ENCODE peak calls at places on chromosomes 12 and 14, in four cellular contexts. One of them, this sample, is unnamed.
A peak's percentile ranks its signal among the peaks of the same experiment; 100 is the strongest.

GRCh38 chr14:20112321-20112720 is 1.8 kb downstream of the OR4K17 start:
- DNase-seq in activated CD4-positive, alpha-beta T cell treated with anti-CD3 and anti-CD28 coated beads, Interleukin-2, amount 50 U/mL, for 1 hour: no peak
- DNase-seq in activated naive CD8-positive, alpha-beta T cell treated with anti-CD3 and anti-CD28 coated beads, Interleukin-2, amount 50 U/mL, for 24 hours: no peak
- DNase-seq in bronchial epithelial cell: no peak
- DNase-seq in this sample: no peak

GRCh38 chr14:34355584-34356266 is 106.3 kb downstream of the SPTSSA start:
- DNase-seq in activated CD4-positive, alpha-beta T cell treated with anti-CD3 and anti-CD28 coated beads, Interleukin-2, amount 50 U/mL, for 1 hour: no peak
- DNase-seq in activated naive CD8-positive, alpha-beta T cell treated with anti-CD3 and anti-CD28 coated beads, Interleukin-2, amount 50 U/mL, for 24 hours: no peak
- DNase-seq in bronchial epithelial cell: peak; percentile 84
- DNase-seq in this sample: peak; percentile 68

GRCh38 chr14:91158091-91158790 is 44.4 kb downstream of the DGLUCY start:
- DNase-seq in activated CD4-positive, alpha-beta T cell treated with anti-CD3 and anti-CD28 coated beads, Interleukin-2, amount 50 U/mL, for 1 hour: no peak
- DNase-seq in activated naive CD8-positive, alpha-beta T cell treated with anti-CD3 and anti-CD28 coated beads, Interleukin-2, amount 50 U/mL, for 24 hours: no peak
- DNase-seq in bronchial epithelial cell: peak; percentile 56
- DNase-seq in this sample: no peak

GRCh38 chr12:115572440-115572839 is 705.1 kb downstream of the MED13L start:
- DNase-seq in activated CD4-positive, alpha-beta T cell treated with anti-CD3 and anti-CD28 coated beads, Interleukin-2, amount 50 U/mL, for 1 hour: no peak
- DNase-seq in activated naive CD8-positive, alpha-beta T cell treated with anti-CD3 and anti-CD28 coated beads, Interleukin-2, amount 50 U/mL, for 24 hours: no peak
- DNase-seq in bronchial epithelial cell: no peak
- DNase-seq in this sample: peak; percentile 41

GRCh38 chr12:94560416-94561221 is 89.7 kb downstream of the TMCC3 start:
- DNase-seq in activated CD4-positive, alpha-beta T cell treated with anti-CD3 and anti-CD28 coated beads, Interleukin-2, amount 50 U/mL, for 1 hour: no peak
- DNase-seq in activated naive CD8-positive, alpha-beta T cell treated with anti-CD3 and anti-CD28 coated beads, Interleukin-2, amount 50 U/mL, for 24 hours: peak; percentile 19
- DNase-seq in bronchial epithelial cell: peak; percentile 96
- DNase-seq in this sample: peak; percentile 72

GRCh38 chr12:82242729-82243128 is 115.5 kb downstream of the CCDC59 start:
- DNase-seq in activated CD4-positive, alpha-beta T cell treated with anti-CD3 and anti-CD28 coated beads, Interleukin-2, amount 50 U/mL, for 1 hour: no peak
- DNase-seq in activated naive CD8-positive, alpha-beta T cell treated with anti-CD3 and anti-CD28 coated beads, Interleukin-2, amount 50 U/mL, for 24 hours: no peak
- DNase-seq in bronchial epithelial cell: peak; percentile 22
- DNase-seq in this sample: no peak

GRCh38 chr12:70733385-70733784 is 96.2 kb upstream of the PTPRB start:
- DNase-seq in activated CD4-positive, alpha-beta T cell treated with anti-CD3 and anti-CD28 coated beads, Interleukin-2, amount 50 U/mL, for 1 hour: no peak
- DNase-seq in activated naive CD8-positive, alpha-beta T cell treated with anti-CD3 and anti-CD28 coated beads, Interleukin-2, amount 50 U/mL, for 24 hours: no peak
- DNase-seq in bronchial epithelial cell: peak; percentile 71
- DNase-seq in this sample: peak; percentile 87

GRCh38 chr14:103391048-103391447 is 5.8 kb downstream of the MARK3 start:
- DNase-seq in activated CD4-positive, alpha-beta T cell treated with anti-CD3 and anti-CD28 coated beads, Interleukin-2, amount 50 U/mL, for 1 hour: peak; percentile 46
- DNase-seq in activated naive CD8-positive, alpha-beta T cell treated with anti-CD3 and anti-CD28 coated beads, Interleukin-2, amount 50 U/mL, for 24 hours: peak; percentile 38
- DNase-seq in bronchial epithelial cell: peak; percentile 57
- DNase-seq in this sample: peak; percentile 61

GRCh38 chr12:34033628-34034296 is 11.5 kb downstream of the ALG10 start:
- DNase-seq in activated CD4-positive, alpha-beta T cell treated with anti-CD3 and anti-CD28 coated beads, Interleukin-2, amount 50 U/mL, for 1 hour: no peak
- DNase-seq in activated naive CD8-positive, alpha-beta T cell treated with anti-CD3 and anti-CD28 coated beads, Interleukin-2, amount 50 U/mL, for 24 hours: no peak
- DNase-seq in bronchial epithelial cell: peak; percentile 35
- DNase-seq in this sample: no peak

GRCh38 chr12:70305794-70306193 is 60.3 kb upstream of the KCNMB4 start:
- DNase-seq in activated CD4-positive, alpha-beta T cell treated with anti-CD3 and anti-CD28 coated beads, Interleukin-2, amount 50 U/mL, for 1 hour: no peak
- DNase-seq in activated naive CD8-positive, alpha-beta T cell treated with anti-CD3 and anti-CD28 coated beads, Interleukin-2, amount 50 U/mL, for 24 hours: no peak
- DNase-seq in bronchial epithelial cell: no peak
- DNase-seq in this sample: no peak